ENCODE peak calls at places on chromosomes 11 and 22, in six cellular contexts. Z is body of pancreas; D is CD4-positive, alpha-beta T cell; R is WERI-Rb-1; X is RWPE1; C is neural progenitor cell. I is an unnamed sample.

GRCh38 chr11:70483940-70484339 is 85.6 kb downstream of the CTTN start:
- DNase-seq in R (no peak), D (no peak), X (no peak), C (no peak), Z (no peak), I (no peak)

GRCh38 chr11:117220999-117221774 is 10.7 kb downstream of the PCSK7 start:
- DNase-seq in R (no peak), X (no peak), D (no peak), Z (no peak), C (no peak), I (no peak)

GRCh38 chr11:10122337-10123197 is 171.5 kb downstream of the SBF2 start:
- DNase-seq in R (no peak), Z (no peak), X (peak), D (no peak), C (no peak), I (no peak)

GRCh38 chr11:71185411-71185810 is 67.0 kb downstream of the SHANK2 start:
- DNase-seq in D (no peak), C (no peak), Z (no peak), X (no peak), R (no peak), I (no peak)

GRCh38 chr22:50274311-50274710 is 4.1 kb upstream of the MAPK11 start:
- DNase-seq in C (peak), Z (peak), D (peak), X (peak), R (peak), I (no peak)

GRCh38 chr22:42927966-42928365 is 70.9 kb upstream of the ARFGAP3 start:
- DNase-seq in R (no peak), X (no peak), C (no peak), Z (no peak), D (no peak), I (no peak)

GRCh38 chr11:127895776-127896175 is 691.6 kb downstream of the ETS1 start:
- DNase-seq in X (no peak), Z (no peak), D (no peak), C (no peak), R (no peak), I (no peak)

GRCh38 chr11:2535673-2536439 is 91.0 kb downstream of the KCNQ1 start:
- DNase-seq in D (no peak), C (no peak), Z (no peak), R (no peak), X (no peak), I (no peak)

GRCh38 chr11:130763087-130763980 is 152.9 kb downstream of the SNX19 start:
- DNase-seq in R (no peak), C (no peak), Z (no peak), X (no peak), D (no peak), I (no peak)

GRCh38 chr11:58945663-58946062 is 6.4 kb downstream of the GLYATL1 start:
- DNase-seq in C (no peak), Z (no peak), X (no peak), D (no peak), R (no peak), I (no peak)

GRCh38 chr11:61912530-61912898 is 4.9 kb downstream of the RAB3IL1 start:
- DNase-seq in D (no peak), C (no peak), R (no peak), X (no peak), Z (peak), I (peak)

GRCh38 chr11:9092846-9093778 is 1.7 kb upstream of the SCUBE2 start:
- DNase-seq in X (no peak), C (no peak), D (no peak), Z (peak), R (peak), I (no peak)

GRCh38 chr11:12141283-12141682 is 30.9 kb downstream of the MICAL2 start:
- DNase-seq in Z (no peak), C (no peak), D (no peak), R (no peak), X (no peak), I (no peak)

GRCh38 chr11:117614695-117615094 is 182.3 kb downstream of the DSCAML1 start:
- DNase-seq in D (no peak), Z (no peak), X (no peak), R (peak), C (peak), I (no peak)

GRCh38 chr11:75270896-75271415 is 30.4 kb downstream of the TPBGL start:
- DNase-seq in D (peak), R (no peak), Z (no peak), X (peak), C (peak), I (no peak)

GRCh38 chr11:86245369-86246292 is 1.1 kb downstream of the EED start:
- DNase-seq in C (peak), R (peak), X (no peak), D (no peak), Z (peak), I (no peak)

GRCh38 chr11:122653911-122654310 is 1.6 kb upstream of the UBASH3B start:
- DNase-seq in X (no peak), D (no peak), R (no peak), C (no peak), Z (no peak), I (no peak)

GRCh38 chr11:122646549-122647340 is 8.8 kb upstream of the UBASH3B start:
- DNase-seq in D (no peak), Z (no peak), R (no peak), X (no peak), C (no peak), I (no peak)

GRCh38 chr11:118156531-118157185 is 4.0 kb upstream of the SCN4B start:
- DNase-seq in X (no peak), C (peak), Z (no peak), D (no peak), R (peak), I (no peak)

GRCh38 chr11:2099523-2100316 is 39.5 kb downstream of the IGF2 start:
- DNase-seq in R (no peak), C (no peak), D (no peak), Z (peak), X (peak), I (peak)

GRCh38 chr11:109590782-109591181 is 168.8 kb downstream of the C11orf87 start:
- DNase-seq in D (no peak), C (no peak), X (no peak), Z (peak), R (no peak), I (no peak)

GRCh38 chr11:92227954-92228935 is 3.6 kb downstream of the FAT3 start:
- DNase-seq in C (peak), R (no peak), Z (no peak), X (no peak), D (no peak), I (no peak)

GRCh38 chr11:13358871-13359270 is 81.3 kb downstream of the BMAL1 start:
- DNase-seq in D (no peak), R (no peak), Z (no peak), X (no peak), C (no peak), I (no peak)

GRCh38 chr11:65184146-65184545 is 2.4 kb downstream of the CAPN1 start:
- DNase-seq in C (peak), Z (no peak), D (no peak), X (no peak), R (no peak), I (no peak)

GRCh38 chr22:50548046-50548912 is 2.6 kb downstream of the KLHDC7B start:
- DNase-seq in R (no peak), Z (peak), C (no peak), X (no peak), D (peak), I (no peak)

GRCh38 chr22:21701384-21701971 is 34.1 kb downstream of the YPEL1 start:
- DNase-seq in R (no peak), C (no peak), D (no peak), X (no peak), Z (no peak), I (no peak)

GRCh38 chr11:11845066-11845465 is 3.3 kb downstream of the USP47 start:
- DNase-seq in Z (peak), X (peak), C (no peak), R (no peak), D (no peak), I (no peak)

GRCh38 chr11:79092791-79093313 is 348.0 kb downstream of the TENM4 start:
- DNase-seq in R (no peak), C (no peak), X (peak), D (no peak), Z (peak), I (peak)

GRCh38 chr11:29914203-29914930 is 102.5 kb downstream of the KCNA4 start:
- DNase-seq in Z (no peak), R (no peak), D (no peak), C (no peak), X (peak), I (no peak)

GRCh38 chr11:121553806-121554205 is 101.0 kb upstream of the SORL1-AS1 start:
- DNase-seq in Z (peak), X (peak), D (no peak), R (no peak), C (no peak), I (no peak)

GRCh38 chr11:130638048-130638447 is 189.6 kb downstream of the ADAMTS15 start:
- DNase-seq in Z (no peak), D (no peak), C (no peak), R (peak), X (no peak), I (no peak)

GRCh38 chr11:70796601-70797000 is 398.3 kb downstream of the CTTN start:
- DNase-seq in X (no peak), Z (no peak), C (peak), D (no peak), R (peak), I (no peak)

GRCh38 chr11:106127604-106128003 is 50.1 kb downstream of the AASDHPPT start:
- DNase-seq in D (no peak), Z (no peak), X (no peak), C (no peak), R (no peak), I (no peak)

GRCh38 chr11:19537803-19538453 is 174.7 kb upstream of the NAV2 start:
- DNase-seq in X (no peak), R (no peak), D (no peak), Z (no peak), C (no peak), I (no peak)

GRCh38 chr22:49042066-49042465 is 785.6 kb downstream of the BRD1 start:
- DNase-seq in R (no peak), D (no peak), C (no peak), X (no peak), Z (no peak), I (no peak)

GRCh38 chr11:119859684-119860083 is 130.7 kb upstream of the NECTIN1 start:
- DNase-seq in X (no peak), C (no peak), R (no peak), Z (no peak), D (no peak), I (no peak)
- H3K27ac ChIP-seq in X (no peak), C (no peak), R (no peak), Z (no peak), D (no peak), I (no peak)

DNA sequence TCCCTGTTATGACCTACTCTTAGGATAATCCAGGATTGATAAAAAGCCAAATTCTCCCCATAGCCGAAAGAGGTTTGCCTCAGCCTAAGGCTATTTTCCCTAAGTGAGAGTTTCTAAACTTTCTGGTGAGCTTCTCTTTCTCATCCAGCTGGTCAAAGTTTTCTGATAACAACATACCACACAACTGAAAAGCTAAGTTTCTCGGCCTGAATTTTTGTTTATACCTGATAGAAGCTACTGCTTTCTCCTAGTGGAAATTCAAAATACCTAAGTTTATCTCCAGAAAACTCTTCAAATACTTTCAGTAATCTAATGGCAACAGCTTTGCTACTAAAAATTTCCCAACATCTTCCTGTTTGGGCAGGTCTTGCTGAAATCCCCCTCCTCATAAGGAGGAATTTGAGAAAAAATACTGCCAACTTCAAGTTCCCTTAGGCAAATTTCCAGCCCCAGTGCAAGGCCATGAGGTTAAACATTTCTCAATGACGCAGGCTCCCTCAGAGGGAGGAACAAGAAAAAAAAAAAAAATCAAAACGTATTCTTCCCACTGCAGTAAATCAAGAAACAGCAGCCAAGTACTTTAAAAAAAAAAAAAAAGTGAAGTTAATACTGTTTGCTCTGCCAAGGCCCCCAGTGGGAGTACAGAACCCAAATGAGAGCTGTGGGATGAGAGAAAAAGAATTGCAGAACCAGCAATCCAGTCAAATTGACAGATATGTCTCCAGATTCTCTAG is 127.0 kb downstream of the MRTFA start:
- DNase-seq in Z (peak), D (no peak), X (peak), C (no peak), R (no peak), I (peak)
- H3K27ac ChIP-seq in Z (peak), D (no peak), X (peak), C (no peak), R (no peak), I (no peak)

DNA sequence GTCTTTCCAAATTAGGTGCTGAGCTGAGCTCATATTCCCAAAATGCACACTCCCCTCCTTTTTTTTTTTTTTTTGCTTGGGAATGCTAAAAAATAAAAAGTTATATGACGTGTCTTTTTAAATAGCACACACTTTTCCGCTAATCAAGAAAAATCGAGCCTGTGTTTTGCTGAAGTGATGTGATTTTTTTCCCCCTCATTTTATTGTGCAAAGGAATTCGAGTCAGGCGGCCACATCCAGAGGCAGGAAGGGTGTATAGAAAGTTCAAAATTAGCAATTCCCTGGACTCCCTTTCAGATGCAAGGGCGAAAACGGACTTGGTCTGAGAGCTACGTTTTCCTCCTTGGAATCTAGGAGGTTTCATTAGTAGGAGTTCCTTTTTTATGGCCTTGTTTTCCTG is 64.7 kb upstream of the LINC01488 start:
- DNase-seq in Z (no peak), R (no peak), X (no peak), C (no peak), D (no peak), I (no peak)
- H3K27ac ChIP-seq in Z (no peak), R (no peak), X (no peak), C (no peak), D (no peak), I (no peak)

DNA sequence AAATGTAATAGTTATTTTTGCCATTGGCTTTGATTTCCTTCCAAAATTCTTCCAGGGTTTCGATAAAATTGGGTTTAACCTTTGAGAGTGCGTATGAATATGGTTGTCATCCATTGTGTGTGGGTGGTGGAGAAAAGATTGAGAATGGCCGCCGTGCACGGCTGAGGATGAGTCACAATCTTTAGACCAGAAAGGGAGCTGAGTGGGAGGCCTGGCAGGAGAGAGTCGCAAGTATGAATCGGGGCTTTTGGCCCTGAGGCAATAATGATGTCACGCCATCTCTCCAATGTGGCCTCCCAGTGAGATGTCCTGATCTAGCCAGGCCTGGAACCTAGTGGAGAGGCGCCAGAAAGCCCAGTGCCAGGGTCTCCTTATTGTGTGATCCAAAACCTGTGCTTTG is 33.1 kb upstream of the SMPD1 start:
- DNase-seq in Z (peak), C (no peak), D (no peak), X (peak), R (no peak), I (peak)
- H3K27ac ChIP-seq in Z (no peak), C (no peak), D (no peak), X (no peak), R (no peak), I (no peak)

GRCh38 chr11:108322666-108323065 is 99.8 kb downstream of the ATM start:
- DNase-seq in X (no peak), R (no peak), Z (no peak), D (no peak), C (no peak), I (no peak)

GRCh38 chr11:108319541-108320145 is 96.8 kb downstream of the ATM start:
- DNase-seq in X (no peak), D (no peak), Z (no peak), R (no peak), C (no peak), I (no peak)

DNA sequence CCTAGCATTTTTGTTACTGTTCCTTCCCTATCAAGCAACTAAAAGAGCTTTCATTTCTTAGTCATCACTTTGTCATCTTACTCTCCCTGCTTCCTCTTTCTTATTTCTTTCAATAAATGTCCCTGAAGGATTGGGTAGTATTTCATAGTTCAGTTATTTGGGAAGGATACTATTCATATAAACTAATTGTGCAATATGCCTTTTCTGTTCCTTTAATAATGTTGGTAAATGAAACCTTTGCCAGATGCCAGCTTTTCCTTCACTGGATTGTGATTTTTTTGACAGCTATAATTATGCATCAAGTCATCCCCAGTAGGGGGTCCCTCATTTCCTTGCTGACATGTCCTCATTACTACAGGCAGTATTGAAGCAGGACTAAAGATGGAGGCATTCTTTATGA is 101.7 kb downstream of the ATM start:
- DNase-seq in X (no peak), R (no peak), D (no peak), Z (no peak), C (no peak), I (no peak)
- H3K27ac ChIP-seq in X (no peak), R (no peak), D (no peak), Z (no peak), C (no peak), I (no peak)

DNA sequence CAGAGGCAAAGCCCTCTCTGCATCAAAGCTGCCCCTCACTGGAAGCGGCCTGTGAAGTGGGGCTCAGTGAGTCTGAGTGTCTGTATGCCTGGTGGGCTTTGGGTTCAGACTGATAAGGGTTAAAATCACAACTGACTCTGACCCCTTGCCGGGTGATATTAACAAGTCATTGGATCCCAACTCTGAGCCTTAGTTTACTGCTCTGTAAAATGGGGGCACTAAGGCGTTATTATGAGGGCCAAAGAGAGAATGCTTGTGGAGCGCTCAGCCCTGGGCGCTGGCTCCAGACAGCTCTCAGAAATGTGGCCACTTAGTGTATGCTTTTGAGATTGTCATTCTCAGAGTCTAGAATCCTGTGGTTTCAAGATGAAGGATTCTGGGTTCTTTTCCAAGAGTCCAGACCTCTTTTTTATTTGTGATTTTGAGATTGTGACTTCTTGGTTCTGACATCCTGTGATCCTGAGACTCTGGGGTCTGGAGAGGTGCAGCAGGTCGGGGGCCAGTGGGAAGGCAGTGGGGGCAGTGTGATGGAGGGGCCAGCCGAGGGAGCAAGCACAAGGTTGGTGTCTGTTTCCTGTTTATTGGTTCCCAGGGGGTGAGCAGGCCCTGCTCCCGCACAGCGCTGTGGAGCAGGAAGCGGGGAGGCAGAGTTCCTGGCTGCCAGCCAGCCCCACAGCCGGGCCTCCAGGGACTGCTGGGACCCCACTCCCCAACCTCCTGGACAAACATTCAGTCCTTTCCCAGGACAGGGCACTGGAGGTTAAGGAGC is 13.4 kb downstream of the ARHGEF17 start:
- DNase-seq in R (no peak), D (no peak), Z (no peak), X (no peak), C (no peak), I (no peak)
- H3K27ac ChIP-seq in R (peak), D (no peak), Z (peak), X (peak), C (no peak), I (peak)

DNA sequence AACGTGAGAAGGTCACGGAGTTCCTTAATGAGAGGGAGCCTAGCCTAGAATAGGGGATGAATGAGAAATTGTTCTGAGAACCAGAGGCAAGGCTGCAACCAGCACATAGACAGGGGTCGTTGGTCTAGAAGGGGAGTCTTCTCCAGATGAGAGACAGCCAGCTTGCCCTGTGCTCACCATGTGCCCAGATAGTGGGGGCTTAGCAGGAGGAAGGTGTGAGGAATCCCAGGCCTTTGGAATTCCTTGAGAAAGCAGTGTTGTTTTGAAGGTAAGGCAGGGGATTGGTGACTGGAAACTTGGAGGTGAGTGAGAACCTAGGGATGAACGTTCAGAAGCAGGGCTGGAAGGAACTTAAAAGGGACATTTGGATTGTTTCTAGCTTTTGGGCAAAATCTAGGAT is 29.4 kb downstream of the RCOR2 start:
- DNase-seq in R (no peak), X (no peak), D (no peak), C (no peak), Z (no peak), I (no peak)
- H3K27ac ChIP-seq in R (no peak), X (peak), D (peak), C (no peak), Z (peak), I (peak)

I was measured in lung.